ENCODE peak calls at places on chromosomes 2 and 18, in nine cellular contexts. I, Z, H, O, S, L, P, C and A are unnamed samples.

GRCh38 chr2:231671617-231672350 is 36.5 kb upstream of the PTMA start:
- DNase-seq in I (no peak), Z (no peak), H (no peak), O (no peak), S (no peak), L (no peak), P (no peak), C (no peak), A (no peak)

GRCh38 chr2:128311755-128312341 is 6.8 kb downstream of the HS6ST1 start:
- DNase-seq in I (no peak), Z (no peak), H (no peak), O (no peak), S (peak), L (no peak), P (no peak), C (no peak), A (no peak)

GRCh38 chr2:196586511-196586991 is 53.0 kb upstream of the CCDC150 start:
- DNase-seq in I (peak), Z (no peak), H (peak), O (peak), S (no peak), L (peak), P (no peak), C (no peak), A (peak)

GRCh38 chr18:2985628-2986027 is 27.3 kb downstream of the LPIN2 start:
- DNase-seq in I (peak), Z (no peak), H (no peak), O (peak), S (no peak), L (peak), P (peak), C (no peak), A (peak)

GRCh38 chr2:101081508-101081907 is 69.7 kb downstream of the TBC1D8 start:
- DNase-seq in I (no peak), Z (no peak), H (no peak), O (no peak), S (no peak), L (no peak), P (no peak), C (no peak), A (no peak)

GRCh38 chr2:214019229-214019972 is 391.5 kb upstream of the VWC2L start:
- DNase-seq in I (no peak), Z (no peak), H (peak), O (peak), S (no peak), L (peak), P (no peak), C (no peak), A (peak)

GRCh38 chr18:21303913-21304312 is 61.9 kb downstream of the GREB1L start:
- DNase-seq in I (no peak), Z (no peak), H (no peak), O (peak), S (no peak), L (peak), P (no peak), C (no peak), A (peak)

GRCh38 chr2:101860157-101860556 is 131.6 kb upstream of the IL1R2 start:
- DNase-seq in I (no peak), Z (no peak), H (no peak), O (no peak), S (no peak), L (no peak), P (no peak), C (no peak), A (no peak)

GRCh38 chr2:26528186-26528585 is 50.3 kb upstream of the OTOF start:
- DNase-seq in I (no peak), Z (no peak), H (no peak), O (no peak), S (no peak), L (no peak), P (no peak), C (no peak), A (no peak)

GRCh38 chr2:98588880-98589425 is 19.4 kb downstream of the COA5 start:
- DNase-seq in I (no peak), Z (no peak), H (no peak), O (no peak), S (peak), L (no peak), P (no peak), C (no peak), A (no peak)

GRCh38 chr18:24941164-24941951 is 410.6 kb downstream of the ZNF521 start:
- DNase-seq in I (no peak), Z (no peak), H (no peak), O (no peak), S (no peak), L (no peak), P (no peak), C (no peak), A (no peak)

GRCh38 chr18:58054041-58054733 is 10.2 kb downstream of the NEDD4L start:
- DNase-seq in I (no peak), Z (no peak), H (no peak), O (peak), S (no peak), L (peak), P (no peak), C (no peak), A (peak)

GRCh38 chr2:97657986-97658690 is 5.7 kb downstream of the ACTR1B start:
- DNase-seq in I (no peak), Z (no peak), H (no peak), O (no peak), S (no peak), L (no peak), P (no peak), C (no peak), A (no peak)

GRCh38 chr2:42624047-42624446 is 55.6 kb downstream of the MTA3 start:
- DNase-seq in I (no peak), Z (no peak), H (no peak), O (no peak), S (no peak), L (no peak), P (no peak), C (no peak), A (no peak)

GRCh38 chr2:207501797-207502196 is 28.0 kb upstream of the CREB1 start:
- DNase-seq in I (no peak), Z (no peak), H (no peak), O (no peak), S (no peak), L (no peak), P (no peak), C (no peak), A (no peak)